ENCODE peak calls at places on chromosomes 7 and 10, in five cellular contexts. E, N, Y, A and L are unnamed samples.
A peak's percentile ranks its signal among the peaks of the same experiment; 100 is the strongest.

GRCh38 chr7:46279290-46279689 is 358.2 kb upstream of the IGFBP3 start:
- ATAC-seq in E (no peak), N (no peak), Y (no peak), A (no peak), L (no peak)

GRCh38 chr7:115410972-115411686 is 489.2 kb downstream of the MDFIC start:
- ATAC-seq in E (no peak), N (no peak), Y (peak; percentile 96), A (no peak), L (no peak)

GRCh38 chr10:62352356-62352963 is 21.7 kb upstream of the ZNF365 start:
- ATAC-seq in E (no peak), N (peak; percentile 99), Y (no peak), A (no peak), L (peak; percentile 100)

GRCh38 chr7:140389445-140389844 is 8.9 kb downstream of the SLC37A3 start:
- ATAC-seq in E (no peak), N (no peak), Y (no peak), A (no peak), L (no peak)

GRCh38 chr7:42617071-42617705 is 294.7 kb downstream of the C7orf25 start:
- ATAC-seq in E (no peak), N (no peak), Y (no peak), A (peak; percentile 40), L (no peak)

GRCh38 chr10:73906524-73907447 is 4.1 kb upstream of the PLAU start:
- ATAC-seq in E (no peak), N (no peak), Y (no peak), A (peak; percentile 82), L (no peak)

GRCh38 chr7:1526271-1526754 is 4.2 kb upstream of the MAFK start:
- ATAC-seq in E (no peak), N (no peak), Y (no peak), A (peak; percentile 52), L (no peak)

GRCh38 chr7:101792051-101792651 is 25.3 kb upstream of the CUX1 start:
- ATAC-seq in E (no peak), N (no peak), Y (no peak), A (peak; percentile 64), L (no peak)

GRCh38 chr10:7378602-7379403 is 32.0 kb downstream of the SFMBT2 start:
- ATAC-seq in E (no peak), N (no peak), Y (peak; percentile 68), A (no peak), L (no peak)

GRCh38 chr7:100022621-100023020 is 7.2 kb downstream of the ZKSCAN1 start:
- ATAC-seq in E (no peak), N (no peak), Y (no peak), A (no peak), L (no peak)

GRCh38 chr7:2626498-2627117 is 5.2 kb upstream of the TTYH3 start:
- ATAC-seq in E (no peak), N (no peak), Y (no peak), A (peak; percentile 6), L (no peak)

GRCh38 chr10:34698979-34699378 is 116.1 kb downstream of the PARD3 start:
- ATAC-seq in E (no peak), N (no peak), Y (no peak), A (peak; percentile 73), L (no peak)

GRCh38 chr7:100888988-100889760 is at the start of gene UFSP1:
- ATAC-seq in E (peak; percentile 51), N (peak; percentile 54), Y (peak; percentile 52), A (peak; percentile 65), L (peak; percentile 60)